ENCODE peak calls at places on chromosome 21, in five cellular contexts. M, O, A, Q and V are unnamed samples.
A peak's percentile ranks its signal among the peaks of the same experiment; 100 is the strongest.

GRCh38 chr21:46095814-46096595 is 1.9 kb upstream of the COL6A2 start:
- DNase-seq in M (no peak), O (no peak), A (no peak), Q (no peak), V (no peak)

GRCh38 chr21:35575280-35575915 is 484.9 kb downstream of the SETD4 start:
- DNase-seq in M (no peak), O (no peak), A (no peak), Q (no peak), V (no peak)

GRCh38 chr21:29029524-29029923 is 5.1 kb downstream of the USP16 start:
- DNase-seq in M (no peak), O (no peak), A (no peak), Q (no peak), V (no peak)

GRCh38 chr21:46211376-46211775 is 17.2 kb downstream of the LSS start:
- DNase-seq in M (no peak), O (no peak), A (no peak), Q (no peak), V (no peak)

GRCh38 chr21:33261635-33262034 is 4.5 kb upstream of the IL10RB start:
- DNase-seq in M (no peak), O (no peak), A (no peak), Q (no peak), V (no peak)

GRCh38 chr21:36104306-36105300 is 30.3 kb upstream of the CBR3 start:
- DNase-seq in M (peak; percentile 33), O (peak; percentile 24), A (peak; percentile 51), Q (no peak), V (no peak)

GRCh38 chr21:46081022-46081861 is 16.7 kb upstream of the COL6A2 start:
- DNase-seq in M (no peak), O (no peak), A (no peak), Q (no peak), V (no peak)

GRCh38 chr21:36635991-36636390 is 62.9 kb upstream of the SIM2 start:
- DNase-seq in M (no peak), O (no peak), A (no peak), Q (no peak), V (no peak)

GRCh38 chr21:37787456-37787855 is 128.8 kb downstream of the KCNJ6 start:
- DNase-seq in M (no peak), O (no peak), A (no peak), Q (no peak), V (no peak)

GRCh38 chr21:39188521-39189139 is 5.4 kb upstream of the PSMG1 start:
- DNase-seq in M (no peak), O (no peak), A (no peak), Q (no peak), V (no peak)

GRCh38 chr21:21213297-21213696 is 215.1 kb downstream of the NCAM2 start:
- DNase-seq in M (no peak), O (no peak), A (no peak), Q (no peak), V (no peak)

GRCh38 chr21:30497065-30497464 is at the start of gene KRTAP19-4:
- DNase-seq in M (no peak), O (no peak), A (no peak), Q (no peak), V (no peak)

GRCh38 chr21:46084041-46084561 is 13.8 kb upstream of the COL6A2 start:
- DNase-seq in M (no peak), O (no peak), A (no peak), Q (no peak), V (no peak)

GRCh38 chr21:10521091-10521598 is at the start of gene TPTE:
- DNase-seq in M (peak; percentile 6), O (no peak), A (no peak), Q (peak; percentile 11), V (no peak)

GRCh38 chr21:38219049-38219628 is 37.7 kb upstream of the KCNJ15 start:
- DNase-seq in M (peak; percentile 58), O (peak; percentile 21), A (peak; percentile 10), Q (peak; percentile 88), V (peak; percentile 69)

GRCh38 chr21:46092811-46093667 is 4.9 kb upstream of the COL6A2 start:
- DNase-seq in M (no peak), O (no peak), A (no peak), Q (no peak), V (no peak)

GRCh38 chr21:37861561-37861960 is 54.7 kb downstream of the KCNJ6 start:
- DNase-seq in M (no peak), O (no peak), A (no peak), Q (no peak), V (no peak)

GRCh38 chr21:37074546-37074945 is 1.5 kb downstream of the TTC3 start:
- DNase-seq in M (no peak), O (no peak), A (no peak), Q (no peak), V (no peak)

GRCh38 chr21:20030390-20030789 is 967.8 kb upstream of the NCAM2 start:
- DNase-seq in M (no peak), O (no peak), A (no peak), Q (no peak), V (no peak)

GRCh38 chr21:25850126-25850831 is 115.5 kb downstream of the GABPA start:
- DNase-seq in M (no peak), O (no peak), A (no peak), Q (no peak), V (no peak)

GRCh38 chr21:41254090-41254700 is 62.4 kb upstream of the FAM3B start:
- DNase-seq in M (no peak), O (no peak), A (no peak), Q (no peak), V (no peak)

GRCh38 chr21:36691539-36692124 is 7.3 kb upstream of the SIM2 start:
- DNase-seq in M (no peak), O (no peak), A (no peak), Q (no peak), V (no peak)

GRCh38 chr21:44314561-44314960 is 14.7 kb downstream of the PFKL start:
- DNase-seq in M (no peak), O (no peak), A (no peak), Q (no peak), V (no peak)
- TF ChIP-seq JUND in M (no peak), O (no peak), A (no peak), Q (no peak), V (no peak)

DNA sequence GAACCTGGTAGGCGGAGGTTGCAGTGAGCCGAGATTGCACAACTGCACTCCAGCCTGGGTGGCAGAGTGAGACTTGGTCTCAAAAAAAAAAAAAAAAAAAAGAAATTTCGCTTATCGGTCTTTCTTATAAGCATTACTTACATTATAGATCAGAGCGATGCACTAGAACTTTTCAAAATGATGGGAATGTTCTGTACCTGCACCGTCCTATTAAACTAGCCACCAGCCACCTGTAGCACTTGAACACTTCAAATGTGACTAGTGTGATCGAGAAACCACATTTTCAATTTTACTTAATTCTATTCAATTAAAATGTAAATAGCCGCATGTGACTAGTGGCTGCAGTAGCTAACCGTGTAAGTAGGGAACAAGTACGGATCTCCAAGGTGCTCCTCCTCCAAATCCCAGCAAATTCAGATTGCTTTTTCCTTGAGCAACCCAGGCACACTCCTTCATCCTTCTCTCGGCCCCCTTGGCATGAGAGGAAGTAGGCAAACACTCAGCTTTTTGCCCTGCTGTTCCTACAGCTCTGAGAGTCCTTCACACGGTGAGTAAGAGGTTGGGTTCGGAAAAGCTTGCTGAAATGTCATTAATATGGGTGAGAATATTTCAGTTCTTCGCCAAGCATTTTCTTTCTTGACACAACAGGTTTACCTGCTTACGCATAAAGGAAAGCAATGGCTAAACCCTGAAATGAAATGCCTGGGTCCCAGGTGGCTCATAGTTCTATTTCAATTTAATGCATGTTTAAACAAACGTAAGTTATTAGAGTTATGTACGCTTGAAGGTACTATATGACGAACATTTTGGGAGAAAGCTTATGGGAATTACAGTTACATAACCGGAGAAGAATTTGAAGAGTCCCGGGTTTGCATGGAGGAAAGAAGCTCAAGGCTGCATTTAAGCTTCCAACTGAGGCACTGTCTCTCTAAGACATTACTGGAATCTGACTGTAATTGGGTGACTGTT is 69.5 kb upstream of the HUNK start:
- DNase-seq in M (no peak), O (no peak), A (no peak), Q (no peak), V (no peak)
- TF ChIP-seq JUND in M (no peak), O (no peak), A (no peak), Q (no peak), V (no peak)

GRCh38 chr21:34517491-34518245 is 5.7 kb upstream of the KCNE1 start:
- DNase-seq in M (no peak), O (no peak), A (no peak), Q (no peak), V (no peak)
- TF ChIP-seq JUND in M (no peak), O (no peak), A (no peak), Q (no peak), V (no peak)

DNA sequence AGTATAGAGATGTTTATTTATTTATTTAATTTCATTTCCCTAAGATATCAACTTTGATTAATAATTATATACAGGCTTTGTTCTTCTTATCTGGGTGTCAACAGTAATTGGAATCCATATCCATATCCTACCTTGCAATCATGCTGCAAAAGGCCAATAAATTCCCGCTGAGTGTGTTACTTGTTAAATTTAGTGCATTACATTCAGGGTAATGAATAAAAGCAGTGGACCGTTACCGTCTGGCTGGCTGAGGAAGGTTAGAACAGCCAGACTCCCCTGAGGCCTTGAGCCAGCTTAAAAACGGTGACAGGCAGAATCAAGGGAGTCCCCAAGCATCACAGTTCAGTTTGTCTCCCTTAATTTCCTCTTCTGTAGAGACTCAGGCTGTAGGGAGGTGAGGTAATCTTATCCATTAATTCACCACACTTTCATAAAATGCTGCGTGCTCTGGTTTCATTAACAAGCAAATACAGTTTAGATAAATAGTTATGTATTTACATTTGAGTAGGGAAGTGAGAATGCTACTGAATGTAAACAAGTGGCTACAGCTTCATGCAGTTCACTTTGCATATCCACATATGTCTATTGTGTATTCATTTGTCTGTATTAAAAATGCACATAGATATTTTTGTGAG is 888.3 kb upstream of the CXADR start:
- DNase-seq in M (peak; percentile 58), O (no peak), A (no peak), Q (no peak), V (no peak)
- TF ChIP-seq JUND in M (no peak), O (no peak), A (no peak), Q (no peak), V (no peak)

DNA sequence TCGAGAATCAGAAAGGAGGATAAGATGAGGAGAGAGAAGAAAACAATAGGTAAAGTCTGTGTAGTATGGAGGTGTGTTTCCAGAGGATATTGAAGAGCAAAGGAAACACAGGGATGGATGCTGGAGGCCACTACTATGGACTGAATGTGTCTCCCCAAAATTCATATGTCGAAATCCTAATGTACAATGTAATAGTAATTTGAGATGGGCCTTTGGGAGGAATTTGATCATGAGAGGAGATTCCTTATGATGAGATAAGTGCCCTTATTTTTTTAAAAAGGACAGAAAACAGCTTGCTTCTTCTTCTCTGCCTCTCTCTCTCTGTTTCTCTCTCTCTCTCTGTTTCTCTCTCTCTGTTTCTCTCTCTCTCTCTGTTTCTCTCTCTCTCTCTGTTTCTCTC is 602.2 kb upstream of the ADAMTS5 start:
- DNase-seq in M (no peak), O (no peak), A (no peak), Q (no peak), V (no peak)
- TF ChIP-seq JUND in M (no peak), O (no peak), A (no peak), Q (no peak), V (no peak)

DNA sequence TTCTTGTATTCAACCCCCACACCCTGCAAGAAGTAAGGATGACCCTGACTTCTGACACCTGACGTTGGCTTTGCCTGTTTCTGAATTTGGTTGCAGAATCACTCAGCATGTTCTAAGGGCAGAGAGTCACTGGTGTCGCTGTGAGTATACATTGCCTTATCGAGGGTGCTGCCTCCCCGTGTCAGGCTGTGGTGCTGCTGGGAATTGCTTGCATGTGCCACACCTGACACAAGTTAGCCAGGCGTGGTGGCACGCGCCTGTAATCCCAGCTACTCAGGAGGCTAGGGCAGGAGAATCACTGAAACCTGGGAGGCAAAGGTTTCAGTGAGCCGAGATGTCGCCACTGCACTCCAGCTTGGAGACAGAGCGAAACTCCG is 45.9 kb downstream of the WDR4 start:
- DNase-seq in M (peak; percentile 77), O (peak; percentile 10), A (no peak), Q (peak; percentile 51), V (no peak)
- TF ChIP-seq JUND in M (no peak), O (no peak), A (no peak), Q (no peak), V (no peak)